ENCODE peak calls at places on chromosome 19, in seven cellular contexts. D is IMR-90, M is WTC11, Z is fibroblast of pulmonary artery, R is GM12865, O is epithelial cell of esophagus, I is progenitor cell of endocrine pancreas. V is an unnamed sample.
A peak's percentile ranks its signal among the peaks of the same experiment; 100 is the strongest.

GRCh38 chr19:50431343-50432220 is 1.1 kb upstream of the MYBPC2 start:
- DNase-seq in I (peak; percentile 90), O (peak; percentile 68), R (peak; percentile 85), Z (peak; percentile 78), M (peak; percentile 93), D (peak; percentile 57), V (peak; percentile 95)

GRCh38 chr19:4077800-4078683 is 11.3 kb upstream of the ZBTB7A start:
- DNase-seq in O (no peak), M (peak; percentile 62), D (no peak), I (no peak), Z (no peak), R (peak; percentile 79), V (no peak)

GRCh38 chr19:53520547-53521372 is 17.2 kb upstream of the ZNF331 start:
- DNase-seq in I (peak; percentile 90), Z (peak; percentile 99), R (peak; percentile 94), D (peak; percentile 98), M (peak; percentile 94), O (peak; percentile 98), V (peak; percentile 93)

GRCh38 chr19:29823581-29824330 is 12.0 kb downstream of the CCNE1 start:
- DNase-seq in D (no peak), M (no peak), Z (no peak), O (no peak), I (no peak), R (no peak), V (no peak)

GRCh38 chr19:10070730-10071446 is 15.2 kb upstream of the SHFL start:
- DNase-seq in Z (no peak), D (no peak), R (no peak), O (no peak), M (peak; percentile 86), I (no peak), V (no peak)

GRCh38 chr19:55119053-55119452 is 1.6 kb upstream of the PPP1R12C start:
- DNase-seq in D (no peak), Z (no peak), I (no peak), O (peak; percentile 15), R (no peak), M (no peak), V (no peak)

GRCh38 chr19:55088021-55088451 is 12.4 kb downstream of the EPS8L1 start:
- DNase-seq in R (no peak), Z (no peak), I (no peak), D (no peak), M (peak; percentile 17), O (no peak), V (no peak)

GRCh38 chr19:20278342-20278741 is 111.3 kb downstream of the ZNF486 start:
- DNase-seq in I (no peak), O (peak; percentile 41), Z (no peak), M (no peak), R (peak; percentile 9), D (no peak), V (no peak)

GRCh38 chr19:34806976-34807860 is 34.2 kb upstream of the ZNF599 start:
- DNase-seq in Z (no peak), R (no peak), D (no peak), O (peak; percentile 22), M (no peak), I (no peak), V (no peak)

GRCh38 chr19:34556500-34556899 is 74.9 kb downstream of the WTIP start:
- DNase-seq in Z (peak; percentile 19), R (no peak), O (no peak), D (no peak), M (peak; percentile 77), I (no peak), V (no peak)

GRCh38 chr19:49492573-49493411 is 3.4 kb upstream of the RPS11 start:
- DNase-seq in O (peak; percentile 64), D (peak; percentile 27), I (no peak), R (peak; percentile 76), M (no peak), Z (no peak), V (no peak)

GRCh38 chr19:6109947-6110346 is 353 bp downstream of the RFX2 start:
- DNase-seq in Z (no peak), I (no peak), M (no peak), R (no peak), D (no peak), O (no peak), V (no peak)

GRCh38 chr19:12833747-12834417 is 497 bp downstream of the RTBDN start:
- DNase-seq in O (peak; percentile 36), Z (no peak), I (peak; percentile 23), R (peak; percentile 28), M (peak; percentile 71), D (no peak), V (no peak)

GRCh38 chr19:55642153-55643002 is 1.1 kb upstream of the ZNF581 start:
- DNase-seq in O (peak; percentile 27), R (peak; percentile 49), I (no peak), Z (no peak), D (no peak), M (peak; percentile 36), V (no peak)

GRCh38 chr19:10009269-10009665 is 1.0 kb downstream of the COL5A3 start:
- DNase-seq in M (peak; percentile 79), R (no peak), O (no peak), I (peak; percentile 65), Z (peak; percentile 86), D (peak; percentile 92), V (peak; percentile 75)

GRCh38 chr19:10033614-10034013 is 20.3 kb downstream of the RDH8 start:
- DNase-seq in M (no peak), Z (no peak), D (no peak), O (no peak), R (no peak), I (no peak), V (no peak)

GRCh38 chr19:50626796-50627195 is 12.9 kb downstream of the SYT3 start:
- DNase-seq in Z (no peak), D (peak; percentile 3), M (no peak), O (no peak), R (no peak), I (no peak), V (no peak)

GRCh38 chr19:41311072-41311471 is 1.1 kb downstream of the CCDC97 start:
- DNase-seq in I (no peak), D (no peak), O (peak; percentile 18), Z (no peak), R (no peak), M (no peak), V (no peak)

GRCh38 chr19:41309225-41310030 is 544 bp upstream of the CCDC97 start:
- DNase-seq in I (no peak), O (peak; percentile 37), M (no peak), R (peak; percentile 43), D (no peak), Z (no peak), V (no peak)

GRCh38 chr19:41308450-41309224 is 1.3 kb upstream of the CCDC97 start:
- DNase-seq in Z (peak; percentile 92), R (peak; percentile 92), M (peak; percentile 99), D (peak; percentile 86), I (peak; percentile 96), O (peak; percentile 85), V (peak; percentile 93)

GRCh38 chr19:41311613-41312012 is 1.6 kb downstream of the CCDC97 start:
- DNase-seq in M (no peak), O (no peak), I (no peak), Z (no peak), R (no peak), D (no peak), V (no peak)

GRCh38 chr19:41310031-41310831 is at the start of gene CCDC97:
- DNase-seq in R (peak; percentile 95), O (peak; percentile 86), Z (peak; percentile 90), I (peak; percentile 76), D (peak; percentile 85), M (peak; percentile 88), V (peak; percentile 90)
- TF ChIP-seq CTCF in R (no peak), O (no peak), Z (no peak), I (no peak), D (no peak), M (no peak), V (no peak)

GRCh38 chr19:1502433-1503088 is 10.3 kb downstream of the ADAMTSL5 start:
- DNase-seq in Z (no peak), I (no peak), D (no peak), M (no peak), O (no peak), R (no peak), V (no peak)

GRCh38 chr19:1501200-1501595 is 10.2 kb downstream of the REEP6 start:
- DNase-seq in I (no peak), D (no peak), R (no peak), Z (no peak), O (no peak), M (no peak), V (no peak)

GRCh38 chr19:1505012-1505411 is 7.8 kb downstream of the ADAMTSL5 start:
- DNase-seq in I (no peak), Z (no peak), O (no peak), D (no peak), M (no peak), R (no peak), V (no peak)

GRCh38 chr19:1503925-1504430 is 8.8 kb downstream of the ADAMTSL5 start:
- DNase-seq in O (no peak), D (no peak), Z (no peak), M (no peak), I (no peak), R (no peak), V (no peak)

GRCh38 chr19:1503089-1503924 is 9.5 kb downstream of the ADAMTSL5 start:
- DNase-seq in I (no peak), M (peak; percentile 82), O (peak; percentile 38), Z (peak; percentile 31), D (peak; percentile 32), R (peak; percentile 53), V (peak; percentile 76)
- TF ChIP-seq CTCF in I (peak; percentile 76), M (peak; percentile 81), O (peak; percentile 62), Z (peak; percentile 56), D (peak; percentile 58), R (peak; percentile 74), V (peak; percentile 87)

GRCh38 chr19:39351537-39352037 is 9.4 kb downstream of the SAMD4B start:
- DNase-seq in D (peak; percentile 28), M (no peak), Z (no peak), O (no peak), I (no peak), R (peak; percentile 90), V (no peak)
- TF ChIP-seq CTCF in D (peak; percentile 5), M (no peak), Z (no peak), O (no peak), I (no peak), R (peak; percentile 22), V (no peak)

DNA sequence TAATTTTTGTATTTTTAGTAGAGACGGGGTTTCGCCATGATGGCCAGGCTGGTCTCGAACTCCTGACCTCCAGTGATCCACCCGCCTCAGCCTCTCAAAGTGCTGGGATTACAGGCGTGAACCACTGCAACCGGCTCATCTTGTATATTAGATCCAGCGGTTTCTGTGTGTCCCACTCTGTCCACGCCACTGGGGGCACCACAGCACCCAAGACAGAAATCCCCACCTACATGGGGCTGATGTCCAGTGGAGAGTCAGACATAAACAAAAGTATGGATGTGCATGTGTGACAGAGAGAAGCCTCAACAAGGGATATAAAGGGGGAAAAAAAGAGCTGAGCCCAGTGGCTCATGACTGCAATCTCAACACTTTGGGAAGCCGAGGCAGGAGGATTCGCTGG is 65.8 kb upstream of the ADGRE5 start:
- DNase-seq in I (no peak), D (no peak), R (no peak), O (no peak), M (no peak), Z (no peak), V (no peak)
- TF ChIP-seq CTCF in I (peak; percentile 23), D (no peak), R (no peak), O (no peak), M (no peak), Z (peak; percentile 16), V (peak; percentile 43)

GRCh38 chr19:31530781-31531180 is 181.5 kb upstream of the TSHZ3 start:
- DNase-seq in R (no peak), Z (no peak), I (no peak), M (no peak), O (no peak), D (no peak), V (peak; percentile 42)
- TF ChIP-seq CTCF in R (no peak), Z (no peak), I (no peak), M (no peak), O (no peak), D (no peak), V (no peak)